ENCODE peak calls at places on chromosomes 4 and X, in six cellular contexts. P is OCI-LY7, O is HepG2, H is pancreas, K is fibroblast of lung, L is GM23248. T is an unnamed sample.

GRCh38 chrX:119118780-119119395 is 8.7 kb downstream of the KIAA1210 start:
- DNase-seq in P (peak; percentile 47), O (peak; percentile 17), H (peak; percentile 62), K (peak; percentile 24), L (peak; percentile 61), T (peak; percentile 36)

GRCh38 chr4:40744218-40744617 is 5.5 kb upstream of the NSUN7 start:
- DNase-seq in P (no peak), O (no peak), H (no peak), K (no peak), L (no peak), T (no peak)

GRCh38 chr4:173490256-173490655 is 39.8 kb downstream of the HAND2 start:
- DNase-seq in P (no peak), O (no peak), H (no peak), K (no peak), L (peak; percentile 13), T (no peak)

GRCh38 chr4:105306158-105306781 is 159.6 kb downstream of the TET2 start:
- DNase-seq in P (no peak), O (no peak), H (no peak), K (peak; percentile 13), L (peak; percentile 2), T (no peak)

GRCh38 chr4:150782311-150782710 is 200.4 kb downstream of the MAB21L2 start:
- DNase-seq in P (no peak), O (peak; percentile 12), H (no peak), K (peak; percentile 53), L (no peak), T (no peak)

GRCh38 chr4:7226464-7226863 is 34.1 kb downstream of the SORCS2 start:
- DNase-seq in P (no peak), O (no peak), H (no peak), K (no peak), L (no peak), T (no peak)

GRCh38 chr4:111773858-111774257 is 371.4 kb upstream of the FAM241A start:
- DNase-seq in P (no peak), O (no peak), H (no peak), K (no peak), L (peak; percentile 24), T (no peak)

GRCh38 chr4:112532267-112532666 is 16.3 kb upstream of the NEUROG2 start:
- DNase-seq in P (no peak), O (no peak), H (no peak), K (peak; percentile 57), L (peak; percentile 76), T (no peak)

GRCh38 chr4:24644983-24645764 is 60.8 kb upstream of the DHX15 start:
- DNase-seq in P (no peak), O (no peak), H (no peak), K (peak; percentile 56), L (no peak), T (no peak)

GRCh38 chr4:22515145-22515887 is 550 bp downstream of the ADGRA3 start:
- DNase-seq in P (no peak), O (peak; percentile 86), H (peak; percentile 82), K (peak; percentile 78), L (peak; percentile 81), T (no peak)

GRCh38 chr4:83025563-83025962 is 9.4 kb upstream of the COPS4 start:
- DNase-seq in P (peak; percentile 30), O (no peak), H (no peak), K (no peak), L (no peak), T (no peak)

GRCh38 chr4:2290974-2291704 is 29.2 kb upstream of the MXD4 start:
- DNase-seq in P (peak; percentile 78), O (no peak), H (no peak), K (no peak), L (no peak), T (peak; percentile 83)

GRCh38 chr4:6419452-6420028 is 52.9 kb downstream of the PPP2R2C start:
- DNase-seq in P (no peak), O (no peak), H (no peak), K (no peak), L (peak; percentile 36), T (no peak)

GRCh38 chrX:126900937-126901336 is 81.4 kb downstream of the PRR32 start:
- DNase-seq in P (no peak), O (no peak), H (no peak), K (no peak), L (no peak), T (no peak)

GRCh38 chrX:103309860-103310591 is 764 bp downstream of the BEX2 start:
- DNase-seq in P (no peak), O (no peak), H (peak; percentile 56), K (no peak), L (no peak), T (no peak)

GRCh38 chr4:7351014-7351413 is 83.7 kb downstream of the PSAPL1 start:
- DNase-seq in P (no peak), O (no peak), H (no peak), K (no peak), L (no peak), T (no peak)

GRCh38 chr4:140641789-140642439 is 73.2 kb upstream of the UCP1 start:
- DNase-seq in P (peak; percentile 23), O (peak; percentile 61), H (peak; percentile 54), K (no peak), L (no peak), T (no peak)

GRCh38 chr4:169485791-169486742 is 126.3 kb downstream of the NEK1 start:
- DNase-seq in P (peak; percentile 33), O (peak; percentile 36), H (no peak), K (peak; percentile 55), L (peak; percentile 77), T (peak; percentile 22)

GRCh38 chrX:49930046-49930445 is 7.7 kb downstream of the CLCN5 start:
- DNase-seq in P (no peak), O (no peak), H (no peak), K (no peak), L (peak; percentile 14), T (no peak)

GRCh38 chrX:53621418-53621986 is 65.0 kb downstream of the HUWE1 start:
- DNase-seq in P (no peak), O (no peak), H (no peak), K (no peak), L (no peak), T (no peak)

GRCh38 chr4:41203169-41203568 is 11.2 kb downstream of the APBB2 start:
- DNase-seq in P (no peak), O (no peak), H (no peak), K (peak; percentile 62), L (peak; percentile 65), T (no peak)

GRCh38 chrX:24145340-24146186 is 4.0 kb upstream of the ZFX start:
- DNase-seq in P (no peak), O (peak; percentile 18), H (no peak), K (peak; percentile 83), L (peak; percentile 56), T (no peak)

GRCh38 chr4:103887191-103887590 is 167.4 kb upstream of the TACR3 start:
- DNase-seq in P (no peak), O (no peak), H (no peak), K (peak; percentile 3), L (peak; percentile 14), T (no peak)

GRCh38 chr4:87209182-87209581 is 11.2 kb downstream of the KLHL8 start:
- DNase-seq in P (no peak), O (no peak), H (no peak), K (no peak), L (peak; percentile 27), T (no peak)

GRCh38 chr4:1731180-1731579 is 9.9 kb downstream of the TACC3 start:
- DNase-seq in P (no peak), O (no peak), H (no peak), K (peak; percentile 77), L (no peak), T (no peak)

GRCh38 chr4:185276036-185276435 is 66.6 kb downstream of the SNX25 start:
- DNase-seq in P (no peak), O (no peak), H (no peak), K (peak; percentile 70), L (peak; percentile 75), T (no peak)

GRCh38 chr4:14383652-14384051 is 618.6 kb upstream of the CPEB2 start:
- DNase-seq in P (no peak), O (no peak), H (no peak), K (no peak), L (no peak), T (no peak)

GRCh38 chr4:158936238-158936637 is 166.6 kb upstream of the RAPGEF2 start:
- DNase-seq in P (no peak), O (no peak), H (no peak), K (no peak), L (peak; percentile 61), T (no peak)
- H3K4me1 ChIP-seq in P (no peaks in the 10 kb centered on the region), O (no peaks in the 10 kb centered on the region), H (no peaks in the 10 kb centered on the region), K (no peaks in the 10 kb centered on the region), L (no peaks in the 10 kb centered on the region), T (no peaks in the 10 kb centered on the region)

GRCh38 chrX:136766785-136767103 is 14.0 kb downstream of the ARHGEF6 start:
- DNase-seq in P (no peak), O (no peak), H (no peak), K (no peak), L (peak; percentile 23), T (no peak)

GRCh38 chrX:136764206-136764605 is 16.5 kb downstream of the ARHGEF6 start:
- DNase-seq in P (no peak), O (no peak), H (no peak), K (no peak), L (no peak), T (no peak)

GRCh38 chrX:136768469-136769084 is 12.2 kb downstream of the ARHGEF6 start:
- DNase-seq in P (peak; percentile 46), O (no peak), H (no peak), K (peak; percentile 94), L (peak; percentile 93), T (peak; percentile 30)

GRCh38 chrX:136765957-136766356 is 14.8 kb downstream of the ARHGEF6 start:
- DNase-seq in P (no peak), O (no peak), H (no peak), K (no peak), L (peak; percentile 33), T (no peak)

DNA sequence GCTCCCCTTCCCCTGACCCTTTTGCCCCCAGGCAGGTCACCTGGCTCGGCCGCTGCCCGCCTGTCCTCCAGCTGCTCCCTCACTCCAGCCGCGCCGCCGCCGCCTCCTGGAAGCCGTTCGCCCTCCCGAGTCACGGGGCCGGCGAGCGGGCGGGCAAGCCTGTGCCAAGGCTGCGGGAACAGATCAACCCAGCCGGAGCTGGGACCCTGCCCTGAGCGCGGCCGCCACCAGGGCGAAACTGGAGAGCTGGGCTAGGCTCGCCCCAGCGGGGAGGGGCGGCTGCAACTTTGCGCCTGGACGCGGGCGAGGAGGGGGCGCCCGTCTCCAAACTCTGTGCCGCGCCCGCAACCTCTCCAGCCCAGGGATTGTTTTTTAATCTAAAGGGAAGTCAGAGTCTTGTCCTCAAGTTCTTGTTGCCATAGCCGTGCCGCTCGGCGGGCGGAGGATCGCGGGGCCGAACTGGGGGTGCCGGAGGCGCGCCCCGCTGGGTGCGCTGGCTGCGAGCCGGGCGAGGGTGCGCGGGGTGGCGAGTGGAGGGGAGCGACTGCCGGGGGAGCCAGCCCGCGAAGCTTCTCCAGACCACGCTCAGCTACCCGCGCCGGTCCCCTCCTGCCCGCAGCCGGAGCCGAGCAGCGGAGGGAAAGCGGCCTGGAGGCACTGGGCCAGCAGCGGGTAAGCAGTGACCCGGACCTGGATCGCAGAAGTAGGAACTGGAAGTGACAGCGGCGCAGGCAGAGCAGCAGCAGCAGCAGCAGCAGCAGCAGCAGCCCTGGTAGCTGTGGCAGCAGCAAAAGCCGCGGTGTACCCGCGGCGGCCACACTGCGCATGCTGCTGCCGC is 13.4 kb downstream of the ARHGEF6 start:
- DNase-seq in P (peak; percentile 73), O (peak; percentile 1), H (peak; percentile 82), K (peak; percentile 63), L (peak; percentile 75), T (peak; percentile 46)
- H3K27ac ChIP-seq in P (peak overlapping the region; percentile 71), O (no peak overlapping the region), H (peak overlapping the region; percentile 49), K (peak overlapping the region; percentile 61), L (peak overlapping the region; percentile 80), T (peak overlapping the region; percentile 51)

GRCh38 chrX:72421797-72422196 is 116.1 kb upstream of the CITED1 start:
- DNase-seq in P (no peak), O (no peak), H (no peak), K (no peak), L (no peak), T (no peak)
- H3K9me3 ChIP-seq in P (no peaks in the 10 kb centered on the region), O (peaks cover 4% of the 10 kb centered on the region), H (no peaks in the 10 kb centered on the region), K (no peaks in the 10 kb centered on the region), L (no peaks in the 10 kb centered on the region), T (no peaks in the 10 kb centered on the region)

GRCh38 chr4:36308150-36308549 is 26.7 kb downstream of the DTHD1 start:
- DNase-seq in P (no peak), O (no peak), H (no peak), K (no peak), L (no peak), T (no peak)
- H3K4me1 ChIP-seq in P (no peaks in the 10 kb centered on the region), O (no peaks in the 10 kb centered on the region), H (no peaks in the 10 kb centered on the region), K (no peaks in the 10 kb centered on the region), L (no peaks in the 10 kb centered on the region), T (peaks cover 19% of the 10 kb centered on the region)